ENCODE peak calls at places on chromosomes 16 and 17, in nine cellular contexts. Z is Peyer's patch, Q is A549, D is body of pancreas, F is breast epithelium, P is endothelial cell of umbilical vein, H is sigmoid colon, W is upper lobe of left lung, L is testis. X is an unnamed sample. For H3K4me1, the result is how much of the 10 kb centered on the place peaks cover.

GRCh38 chr17:2214047-2214717 is 89.4 kb downstream of the SMG6 start:
- DNase-seq in Z (peak), Q (no peak), D (peak), F (no peak), P (peak), H (peak), W (peak), L (peak), X (peak)

GRCh38 chr17:44971776-44972483 is 3.8 kb upstream of the C1QL1 start:
- DNase-seq in Z (no peak), Q (no peak), D (no peak), F (no peak), P (no peak), H (no peak), W (no peak), L (no peak), X (no peak)

GRCh38 chr16:50635505-50636392 is 45.4 kb downstream of the SNX20 start:
- DNase-seq in Z (no peak), Q (peak), D (no peak), F (no peak), P (no peak), H (no peak), W (no peak), L (peak), X (no peak)

GRCh38 chr16:1998360-1998835 is 8.6 kb downstream of the SYNGR3 start:
- DNase-seq in Z (no peak), Q (no peak), D (no peak), F (no peak), P (no peak), H (no peak), W (no peak), L (no peak), X (no peak)

GRCh38 chr16:85384831-85385462 is 228.2 kb upstream of the GSE1 start:
- DNase-seq in Z (no peak), Q (no peak), D (no peak), F (peak), P (no peak), H (peak), W (no peak), L (no peak), X (peak)

GRCh38 chr16:11251525-11252481 is 4.2 kb downstream of the SOCS1 start:
- DNase-seq in Z (peak), Q (no peak), D (no peak), F (no peak), P (no peak), H (no peak), W (peak), L (no peak), X (no peak)

GRCh38 chr16:81035975-81036750 is 521 bp downstream of the ATMIN start:
- DNase-seq in Z (peak), Q (peak), D (peak), F (no peak), P (peak), H (peak), W (peak), L (peak), X (peak)

GRCh38 chr16:65318138-65318537 is 196.3 kb upstream of the CDH11 start:
- DNase-seq in Z (no peak), Q (no peak), D (no peak), F (no peak), P (no peak), H (no peak), W (no peak), L (no peak), X (no peak)

GRCh38 chr16:85432606-85433005 is 180.5 kb upstream of the GSE1 start:
- DNase-seq in Z (no peak), Q (no peak), D (no peak), F (no peak), P (no peak), H (no peak), W (no peak), L (no peak), X (no peak)

GRCh38 chr17:2403044-2403443 is 2.2 kb upstream of the MNT start:
- DNase-seq in Z (no peak), Q (no peak), D (no peak), F (no peak), P (no peak), H (no peak), W (no peak), L (no peak), X (no peak)

GRCh38 chr17:67974598-67975066 is 21.6 kb downstream of the C17orf58 start:
- DNase-seq in Z (no peak), Q (no peak), D (no peak), F (no peak), P (peak), H (no peak), W (no peak), L (no peak), X (no peak)

GRCh38 chr17:18186271-18186982 is 2.8 kb downstream of the ALKBH5 start:
- DNase-seq in Z (no peak), Q (no peak), D (no peak), F (peak), P (peak), H (no peak), W (no peak), L (no peak), X (no peak)

GRCh38 chr17:72097144-72097543 is 23.7 kb upstream of the SOX9 start:
- DNase-seq in Z (no peak), Q (no peak), D (no peak), F (no peak), P (no peak), H (no peak), W (no peak), L (no peak), X (no peak)

GRCh38 chr16:23081675-23082119 is 67.6 kb downstream of the USP31 start:
- DNase-seq in Z (no peak), Q (peak), D (no peak), F (no peak), P (peak), H (no peak), W (no peak), L (peak), X (no peak)

GRCh38 chr17:76841776-76842405 is 26.3 kb upstream of the MGAT5B start:
- DNase-seq in Z (no peak), Q (no peak), D (no peak), F (no peak), P (no peak), H (no peak), W (no peak), L (no peak), X (no peak)

GRCh38 chr16:54939537-54940278 is 9.0 kb downstream of the IRX5 start:
- DNase-seq in Z (no peak), Q (no peak), D (no peak), F (peak), P (no peak), H (no peak), W (no peak), L (no peak), X (no peak)

GRCh38 chr16:65064131-65064530 is 57.7 kb downstream of the CDH11 start:
- DNase-seq in Z (no peak), Q (no peak), D (no peak), F (no peak), P (no peak), H (no peak), W (no peak), L (no peak), X (no peak)

GRCh38 chr17:79748296-79749099 is 17.8 kb downstream of the ENPP7 start:
- DNase-seq in Z (no peak), Q (no peak), D (no peak), F (no peak), P (no peak), H (no peak), W (no peak), L (no peak), X (no peak)

GRCh38 chr17:77282524-77283515 is 142.1 kb downstream of the SEC14L1 start:
- DNase-seq in Z (no peak), Q (peak), D (peak), F (peak), P (no peak), H (peak), W (peak), L (no peak), X (no peak)

GRCh38 chr16:9183682-9184353 is 92.4 kb downstream of the HAPSTR1 start:
- DNase-seq in Z (no peak), Q (no peak), D (no peak), F (no peak), P (no peak), H (no peak), W (no peak), L (peak), X (no peak)

GRCh38 chr17:66957951-66958579 is 6.4 kb upstream of the CACNG4 start:
- DNase-seq in Z (no peak), Q (no peak), D (no peak), F (no peak), P (no peak), H (no peak), W (no peak), L (no peak), X (no peak)

GRCh38 chr17:64992325-64992802 is 64.2 kb downstream of the GNA13 start:
- DNase-seq in Z (no peak), Q (peak), D (no peak), F (peak), P (no peak), H (no peak), W (no peak), L (no peak), X (peak)

GRCh38 chr17:35536664-35537160 is 766 bp downstream of the SLFN12L start:
- DNase-seq in Z (no peak), Q (no peak), D (no peak), F (no peak), P (no peak), H (no peak), W (no peak), L (no peak), X (no peak)

GRCh38 chr17:81967533-81968395 is 6.8 kb upstream of the NOTUM start:
- DNase-seq in Z (peak), Q (peak), D (peak), F (peak), P (no peak), H (peak), W (peak), L (peak), X (peak)

GRCh38 chr17:58325976-58326468 is 2.6 kb downstream of the TSPOAP1 start:
- DNase-seq in Z (no peak), Q (peak), D (no peak), F (no peak), P (no peak), H (no peak), W (no peak), L (no peak), X (no peak)
- TF ChIP-seq POLR2A in Z (no peak), Q (no peak), D (no peak), F (no peak), P (no peak), H (no peak), W (no peak), L (no peak), X (no peak)

GRCh38 chr17:8162997-8163977 is 539 bp upstream of the VAMP2 start:
- DNase-seq in Z (no peak), Q (no peak), D (peak), F (no peak), P (peak), H (peak), W (no peak), L (peak), X (peak)
- H3K4me1 ChIP-seq in Z (half or more), Q (under half), D (under half), F (under half), P (under half), H (under half), W (under half), L (under half), X (under half)

GRCh38 chr16:67803894-67804293 is 2.5 kb downstream of the RANBP10 start:
- DNase-seq in Z (peak), Q (no peak), D (no peak), F (no peak), P (no peak), H (no peak), W (no peak), L (no peak), X (no peak)

GRCh38 chr16:67804853-67805542 is 1.4 kb downstream of the RANBP10 start:
- DNase-seq in Z (no peak), Q (no peak), D (no peak), F (no peak), P (peak), H (no peak), W (no peak), L (no peak), X (peak)

GRCh38 chr16:67806428-67807147 is at the start of the genes RANBP10 and TSNAXIP1:
- DNase-seq in Z (peak), Q (peak), D (peak), F (peak), P (peak), H (peak), W (peak), L (peak), X (peak)

GRCh38 chr16:67805718-67806427 is 487 bp downstream of the RANBP10 start:
- DNase-seq in Z (no peak), Q (no peak), D (peak), F (no peak), P (no peak), H (no peak), W (peak), L (no peak), X (peak)

DNA sequence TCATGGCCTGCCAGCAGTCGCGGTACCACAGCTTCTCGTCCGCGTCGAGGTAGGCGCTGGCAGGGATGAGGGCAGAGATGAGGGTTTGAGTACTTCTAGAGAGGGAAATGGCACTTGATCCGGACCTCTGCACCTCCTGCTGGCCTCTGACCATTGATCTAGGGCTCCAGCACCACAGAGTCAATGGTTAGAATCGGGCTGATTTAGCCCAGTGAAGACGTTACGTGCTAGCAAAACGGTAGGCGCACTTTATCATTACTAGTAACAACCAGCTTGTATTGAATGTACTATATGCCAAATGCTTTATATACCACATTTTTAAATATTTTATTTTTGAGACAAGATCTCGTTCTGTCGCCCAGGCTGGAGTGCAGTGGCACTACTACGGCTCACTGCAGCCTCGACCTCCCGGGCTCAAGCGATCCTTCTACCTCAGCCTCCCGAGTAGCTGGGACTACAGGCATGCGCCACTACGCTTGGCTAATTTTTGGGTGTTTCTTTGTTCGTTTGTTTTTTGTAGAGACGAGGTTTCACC is 526 bp downstream of the TSNAXIP1 start:
- DNase-seq in Z (no peak), Q (no peak), D (no peak), F (no peak), P (no peak), H (no peak), W (no peak), L (no peak), X (no peak)
- TF ChIP-seq POLR2A in Z (no peak), Q (no peak), D (no peak), F (no peak), P (no peak), H (no peak), W (no peak), L (no peak), X (no peak)

GRCh38 chr16:14309906-14310305 is 238.8 kb downstream of the MRTFB start:
- DNase-seq in Z (no peak), Q (peak), D (no peak), F (no peak), P (no peak), H (no peak), W (no peak), L (no peak), X (peak)
- H3K4me1 ChIP-seq in Z (under half), Q (half or more), D (half or more), F (under half), P (under half), H (under half), W (under half), L (under half), X (under half)

GRCh38 chr16:67199808-67200198 is 872 bp downstream of the ELMO3 start:
- DNase-seq in Z (no peak), Q (no peak), D (no peak), F (no peak), P (no peak), H (no peak), W (no peak), L (peak), X (no peak)
- TF ChIP-seq POLR2A in Z (no peak), Q (no peak), D (no peak), F (no peak), P (no peak), H (no peak), W (no peak), L (no peak), X (no peak)

X was measured in adrenal gland.